ENCODE peak calls at places on chromosomes 3 and 15, in eight cellular contexts. One of them, this sample, is unnamed.
A peak's percentile ranks its signal among the peaks of the same experiment; 100 is the strongest.

GRCh38 chr3:119352235-119352634 is 58.1 kb downstream of the ARHGAP31 start:
- DNase-seq in stimulated activated CD4-positive, alpha-beta T cell treated with anti-CD3 and anti-CD28 coated beads, TNF-alpha, amount 100 ng/mL, for 4 hours: peak; percentile 46
- DNase-seq in HS-5: no peak
- DNase-seq in SJSA1: no peak
- DNase-seq in endothelial cell: no peak
- DNase-seq in KG1: peak; percentile 10
- DNase-seq in activated CD4-positive, alpha-beta T cell treated with anti-CD3 and anti-CD28 coated beads, Interleukin-2, amount 50 U/mL, for 1 hour: peak; percentile 27
- DNase-seq in T-helper 9 cell: no peak
- DNase-seq in this sample: no peak

GRCh38 chr3:79019137-79019923 is 748.5 kb downstream of the ROBO1 start:
- DNase-seq in stimulated activated CD4-positive, alpha-beta T cell treated with anti-CD3 and anti-CD28 coated beads, TNF-alpha, amount 100 ng/mL, for 4 hours: no peak
- DNase-seq in HS-5: peak; percentile 82
- DNase-seq in SJSA1: peak; percentile 87
- DNase-seq in endothelial cell: peak; percentile 70
- DNase-seq in KG1: no peak
- DNase-seq in activated CD4-positive, alpha-beta T cell treated with anti-CD3 and anti-CD28 coated beads, Interleukin-2, amount 50 U/mL, for 1 hour: no peak
- DNase-seq in T-helper 9 cell: no peak
- DNase-seq in this sample: no peak

GRCh38 chr15:66359740-66360139 is 3.3 kb upstream of the TIPIN start:
- DNase-seq in stimulated activated CD4-positive, alpha-beta T cell treated with anti-CD3 and anti-CD28 coated beads, TNF-alpha, amount 100 ng/mL, for 4 hours: no peak
- DNase-seq in HS-5: no peak
- DNase-seq in SJSA1: no peak
- DNase-seq in endothelial cell: no peak
- DNase-seq in KG1: no peak
- DNase-seq in activated CD4-positive, alpha-beta T cell treated with anti-CD3 and anti-CD28 coated beads, Interleukin-2, amount 50 U/mL, for 1 hour: no peak
- DNase-seq in T-helper 9 cell: no peak
- DNase-seq in this sample: no peak

GRCh38 chr15:92069308-92070244 is 216.1 kb downstream of the SLCO3A1 start:
- DNase-seq in stimulated activated CD4-positive, alpha-beta T cell treated with anti-CD3 and anti-CD28 coated beads, TNF-alpha, amount 100 ng/mL, for 4 hours: peak; percentile 29
- DNase-seq in HS-5: no peak
- DNase-seq in SJSA1: peak; percentile 67
- DNase-seq in endothelial cell: no peak
- DNase-seq in KG1: peak; percentile 20
- DNase-seq in activated CD4-positive, alpha-beta T cell treated with anti-CD3 and anti-CD28 coated beads, Interleukin-2, amount 50 U/mL, for 1 hour: peak; percentile 9
- DNase-seq in T-helper 9 cell: peak; percentile 4
- DNase-seq in this sample: peak; percentile 16

GRCh38 chr3:126442099-126442848 is 33.4 kb downstream of the ZXDC start:
- DNase-seq in stimulated activated CD4-positive, alpha-beta T cell treated with anti-CD3 and anti-CD28 coated beads, TNF-alpha, amount 100 ng/mL, for 4 hours: no peak
- DNase-seq in HS-5: no peak
- DNase-seq in SJSA1: no peak
- DNase-seq in endothelial cell: no peak
- DNase-seq in KG1: no peak
- DNase-seq in activated CD4-positive, alpha-beta T cell treated with anti-CD3 and anti-CD28 coated beads, Interleukin-2, amount 50 U/mL, for 1 hour: no peak
- DNase-seq in T-helper 9 cell: no peak
- DNase-seq in this sample: no peak

GRCh38 chr3:12870942-12871341 is 29.6 kb upstream of the RPL32 start:
- DNase-seq in stimulated activated CD4-positive, alpha-beta T cell treated with anti-CD3 and anti-CD28 coated beads, TNF-alpha, amount 100 ng/mL, for 4 hours: no peak
- DNase-seq in HS-5: no peak
- DNase-seq in SJSA1: no peak
- DNase-seq in endothelial cell: no peak
- DNase-seq in KG1: no peak
- DNase-seq in activated CD4-positive, alpha-beta T cell treated with anti-CD3 and anti-CD28 coated beads, Interleukin-2, amount 50 U/mL, for 1 hour: no peak
- DNase-seq in T-helper 9 cell: no peak
- DNase-seq in this sample: no peak

GRCh38 chr3:48130321-48130881 is 57.8 kb downstream of the CDC25A start:
- DNase-seq in stimulated activated CD4-positive, alpha-beta T cell treated with anti-CD3 and anti-CD28 coated beads, TNF-alpha, amount 100 ng/mL, for 4 hours: no peak
- DNase-seq in HS-5: no peak
- DNase-seq in SJSA1: peak; percentile 88
- DNase-seq in endothelial cell: no peak
- DNase-seq in KG1: no peak
- DNase-seq in activated CD4-positive, alpha-beta T cell treated with anti-CD3 and anti-CD28 coated beads, Interleukin-2, amount 50 U/mL, for 1 hour: no peak
- DNase-seq in T-helper 9 cell: no peak
- DNase-seq in this sample: no peak

GRCh38 chr3:83438177-83438576 is 1520.6 kb upstream of the CADM2 start:
- DNase-seq in stimulated activated CD4-positive, alpha-beta T cell treated with anti-CD3 and anti-CD28 coated beads, TNF-alpha, amount 100 ng/mL, for 4 hours: no peak
- DNase-seq in HS-5: peak; percentile 48
- DNase-seq in SJSA1: no peak
- DNase-seq in endothelial cell: no peak
- DNase-seq in KG1: no peak
- DNase-seq in activated CD4-positive, alpha-beta T cell treated with anti-CD3 and anti-CD28 coated beads, Interleukin-2, amount 50 U/mL, for 1 hour: no peak
- DNase-seq in T-helper 9 cell: no peak
- DNase-seq in this sample: no peak

GRCh38 chr3:129593230-129593594 is 13.3 kb downstream of the PLXND1 start:
- DNase-seq in stimulated activated CD4-positive, alpha-beta T cell treated with anti-CD3 and anti-CD28 coated beads, TNF-alpha, amount 100 ng/mL, for 4 hours: no peak
- DNase-seq in HS-5: no peak
- DNase-seq in SJSA1: no peak
- DNase-seq in endothelial cell: no peak
- DNase-seq in KG1: no peak
- DNase-seq in activated CD4-positive, alpha-beta T cell treated with anti-CD3 and anti-CD28 coated beads, Interleukin-2, amount 50 U/mL, for 1 hour: no peak
- DNase-seq in T-helper 9 cell: no peak
- DNase-seq in this sample: no peak

GRCh38 chr15:65626856-65627255 is 5.1 kb downstream of the SLC24A1 start:
- DNase-seq in stimulated activated CD4-positive, alpha-beta T cell treated with anti-CD3 and anti-CD28 coated beads, TNF-alpha, amount 100 ng/mL, for 4 hours: no peak
- DNase-seq in HS-5: no peak
- DNase-seq in SJSA1: no peak
- DNase-seq in endothelial cell: no peak
- DNase-seq in KG1: no peak
- DNase-seq in activated CD4-positive, alpha-beta T cell treated with anti-CD3 and anti-CD28 coated beads, Interleukin-2, amount 50 U/mL, for 1 hour: no peak
- DNase-seq in T-helper 9 cell: no peak
- DNase-seq in this sample: no peak

GRCh38 chr3:128081226-128081625 is 29.0 kb downstream of the SEC61A1 start:
- DNase-seq in stimulated activated CD4-positive, alpha-beta T cell treated with anti-CD3 and anti-CD28 coated beads, TNF-alpha, amount 100 ng/mL, for 4 hours: no peak
- DNase-seq in HS-5: no peak
- DNase-seq in SJSA1: no peak
- DNase-seq in endothelial cell: no peak
- DNase-seq in KG1: no peak
- DNase-seq in activated CD4-positive, alpha-beta T cell treated with anti-CD3 and anti-CD28 coated beads, Interleukin-2, amount 50 U/mL, for 1 hour: no peak
- DNase-seq in T-helper 9 cell: no peak
- DNase-seq in this sample: no peak

GRCh38 chr3:12994357-12994606 is 78.9 kb downstream of the IQSEC1 start:
- DNase-seq in stimulated activated CD4-positive, alpha-beta T cell treated with anti-CD3 and anti-CD28 coated beads, TNF-alpha, amount 100 ng/mL, for 4 hours: no peak
- DNase-seq in HS-5: no peak
- DNase-seq in SJSA1: no peak
- DNase-seq in endothelial cell: no peak
- DNase-seq in KG1: no peak
- DNase-seq in activated CD4-positive, alpha-beta T cell treated with anti-CD3 and anti-CD28 coated beads, Interleukin-2, amount 50 U/mL, for 1 hour: no peak
- DNase-seq in T-helper 9 cell: no peak
- DNase-seq in this sample: no peak

GRCh38 chr15:86863226-86863915 is 783.7 kb downstream of the AGBL1 start:
- DNase-seq in stimulated activated CD4-positive, alpha-beta T cell treated with anti-CD3 and anti-CD28 coated beads, TNF-alpha, amount 100 ng/mL, for 4 hours: no peak
- DNase-seq in HS-5: peak; percentile 96
- DNase-seq in SJSA1: no peak
- DNase-seq in endothelial cell: no peak
- DNase-seq in KG1: no peak
- DNase-seq in activated CD4-positive, alpha-beta T cell treated with anti-CD3 and anti-CD28 coated beads, Interleukin-2, amount 50 U/mL, for 1 hour: no peak
- DNase-seq in T-helper 9 cell: no peak
- DNase-seq in this sample: no peak